ENCODE peak calls at places on chromosomes 3 and 15, in seven cellular contexts. R is CD8-positive, alpha-beta T cell; J is psoas muscle; G is naive thymus-derived CD8-positive, alpha-beta T cell; V is natural killer cell; L is retina; K is T1000. D is an unnamed sample.

GRCh38 chr15:79973445-79974180 is 2.6 kb upstream of the BCL2A1 start:
- DNase-seq in R (no peak), J (no peak), G (no peak), V (no peak), L (no peak), K (no peak), D (no peak)

GRCh38 chr3:126679831-126680677 is 24.0 kb upstream of the CHCHD6 start:
- DNase-seq in R (no peak), J (no peak), G (no peak), V (no peak), L (no peak), K (no peak), D (no peak)

GRCh38 chr15:80007532-80007931 is 36.5 kb upstream of the BCL2A1 start:
- DNase-seq in R (no peak), J (no peak), G (no peak), V (no peak), L (no peak), K (no peak), D (no peak)

GRCh38 chr15:57496946-57497944 is 94.5 kb upstream of the MYZAP start:
- DNase-seq in R (no peak), J (no peak), G (no peak), V (no peak), L (peak; percentile 35), K (no peak), D (no peak)

GRCh38 chr15:23516866-23517265 is 48.6 kb upstream of the MKRN3 start:
- DNase-seq in R (no peak), J (no peak), G (no peak), V (no peak), L (no peak), K (no peak), D (no peak)

GRCh38 chr3:23720059-23720458 is 85.7 kb upstream of the UBE2E1 start:
- DNase-seq in R (no peak), J (no peak), G (no peak), V (no peak), L (no peak), K (no peak), D (no peak)

GRCh38 chr15:27828721-27829120 is 270.4 kb downstream of the OCA2 start:
- DNase-seq in R (no peak), J (no peak), G (no peak), V (no peak), L (no peak), K (no peak), D (no peak)

GRCh38 chr3:43919067-43919466 is 228.3 kb downstream of the ABHD5 start:
- DNase-seq in R (no peak), J (no peak), G (no peak), V (no peak), L (no peak), K (no peak), D (no peak)

GRCh38 chr3:114213669-114214541 is 23.5 kb downstream of the ZNF80 start:
- DNase-seq in R (peak; percentile 56), J (peak; percentile 48), G (peak; percentile 74), V (peak; percentile 73), L (peak; percentile 77), K (peak; percentile 61), D (peak; percentile 74)

GRCh38 chr3:168096210-168096795 is 579 bp upstream of the GOLIM4 start:
- DNase-seq in R (no peak), J (peak; percentile 75), G (no peak), V (no peak), L (no peak), K (peak; percentile 79), D (no peak)

GRCh38 chr3:52346623-52347530 is 30.8 kb downstream of the DNAH1 start:
- DNase-seq in R (no peak), J (no peak), G (no peak), V (no peak), L (no peak), K (no peak), D (no peak)

GRCh38 chr3:26847675-26848074 is 225.1 kb downstream of the LRRC3B start:
- DNase-seq in R (no peak), J (no peak), G (no peak), V (no peak), L (no peak), K (no peak), D (no peak)

GRCh38 chr15:55827204-55827603 is 84.3 kb upstream of the PRTG start:
- DNase-seq in R (no peak), J (no peak), G (no peak), V (no peak), L (no peak), K (no peak), D (no peak)

GRCh38 chr15:80999623-81000036 is 1.1 kb upstream of the TLNRD1 start:
- DNase-seq in R (peak; percentile 22), J (no peak), G (peak; percentile 45), V (no peak), L (no peak), K (no peak), D (peak; percentile 66)

GRCh38 chr15:52362497-52362896 is 66.9 kb upstream of the MYO5C start:
- DNase-seq in R (no peak), J (no peak), G (no peak), V (no peak), L (no peak), K (no peak), D (no peak)

GRCh38 chr3:147943265-147943945 is 534.2 kb downstream of the ZIC1 start:
- DNase-seq in R (no peak), J (no peak), G (no peak), V (no peak), L (no peak), K (peak; percentile 6), D (no peak)

GRCh38 chr15:62150445-62150844 is 14.6 kb downstream of the C2CD4B start:
- DNase-seq in R (no peak), J (no peak), G (no peak), V (no peak), L (no peak), K (no peak), D (no peak)

GRCh38 chr3:99794485-99794884 is 23.2 kb upstream of the CMSS1 start:
- DNase-seq in R (no peak), J (no peak), G (no peak), V (no peak), L (no peak), K (no peak), D (no peak)

GRCh38 chr3:72245183-72245811 is 460.3 kb upstream of the PROK2 start:
- DNase-seq in R (no peak), J (peak; percentile 77), G (no peak), V (no peak), L (no peak), K (no peak), D (no peak)

GRCh38 chr15:38084289-38084688 is 149.8 kb downstream of the TMCO5A start:
- DNase-seq in R (no peak), J (no peak), G (no peak), V (no peak), L (no peak), K (no peak), D (no peak)

GRCh38 chr15:94412979-94413741 is 181.8 kb downstream of the MCTP2 start:
- DNase-seq in R (no peak), J (no peak), G (no peak), V (no peak), L (peak; percentile 24), K (no peak), D (no peak)

GRCh38 chr15:64536244-64536836 is 76.0 kb downstream of the ZNF609 start:
- DNase-seq in R (no peak), J (no peak), G (no peak), V (no peak), L (no peak), K (peak; percentile 23), D (no peak)

GRCh38 chr3:191356586-191357439 is 26.5 kb upstream of the UTS2B start:
- DNase-seq in R (no peak), J (no peak), G (no peak), V (no peak), L (no peak), K (no peak), D (no peak)

GRCh38 chr3:123344175-123344908 is 104.5 kb downstream of the ADCY5 start:
- DNase-seq in R (no peak), J (no peak), G (no peak), V (no peak), L (no peak), K (peak; percentile 21), D (no peak)

GRCh38 chr3:43512749-43513404 is 108.9 kb downstream of the ANO10 start:
- DNase-seq in R (no peak), J (no peak), G (no peak), V (no peak), L (no peak), K (no peak), D (no peak)

GRCh38 chr3:98521897-98522537 is 685 bp downstream of the CLDND1 start:
- DNase-seq in R (peak; percentile 24), J (peak; percentile 52), G (peak; percentile 42), V (peak; percentile 51), L (no peak), K (peak; percentile 42), D (peak; percentile 46)

GRCh38 chr3:133468251-133468721 is 68.4 kb downstream of the BFSP2 start:
- DNase-seq in R (no peak), J (no peak), G (no peak), V (no peak), L (no peak), K (no peak), D (no peak)

GRCh38 chr3:122246214-122246613 is 62.7 kb downstream of the CASR start:
- DNase-seq in R (no peak), J (no peak), G (no peak), V (no peak), L (no peak), K (no peak), D (no peak)